ENCODE peak calls at places on chromosomes 12 and 14, in ten cellular contexts. D, Z, L, F, N, H, K, B, C and P are unnamed samples.

GRCh38 chr12:89084751-89085150 is 267.6 kb downstream of the DUSP6 start:
- DNase-seq in C (no peak), N (no peak), L (no peak), K (no peak), F (no peak), H (no peak), Z (peak), D (no peak), B (no peak), P (no peak)

GRCh38 chr12:114405199-114405448 is 820 bp downstream of the TBX5 start:
- DNase-seq in N (no peak), Z (peak), B (no peak), L (no peak), K (no peak), C (no peak), F (no peak), D (no peak), H (no peak), P (no peak)

GRCh38 chr12:47277972-47278448 is 198.3 kb upstream of the AMIGO2 start:
- DNase-seq in N (no peak), C (no peak), B (no peak), K (no peak), F (no peak), L (no peak), H (peak), D (no peak), Z (peak), P (no peak)

GRCh38 chr14:68199465-68200145 is 380.0 kb downstream of the RAD51B start:
- DNase-seq in D (peak), Z (peak), F (no peak), C (no peak), L (no peak), N (peak), B (peak), H (no peak), K (no peak), P (no peak)

GRCh38 chr12:3200032-3200617 is 122.9 kb downstream of the TSPAN9 start:
- DNase-seq in B (peak), C (no peak), F (no peak), K (no peak), L (no peak), H (no peak), N (peak), Z (peak), D (peak), P (peak)

GRCh38 chr12:5487076-5487475 is 55.2 kb downstream of the NTF3 start:
- DNase-seq in K (no peak), C (no peak), F (no peak), N (no peak), D (no peak), H (no peak), Z (no peak), L (no peak), B (no peak), P (no peak)

GRCh38 chr12:24742378-24742777 is 206.5 kb downstream of the BCAT1 start:
- DNase-seq in C (no peak), B (no peak), L (no peak), N (peak), Z (no peak), D (no peak), H (peak), F (peak), K (peak), P (no peak)

GRCh38 chr12:62291888-62292760 is 31.9 kb downstream of the USP15 start:
- DNase-seq in D (no peak), C (no peak), N (no peak), B (no peak), H (no peak), Z (peak), F (no peak), K (no peak), L (no peak), P (no peak)

GRCh38 chr12:56599041-56599440 is 31.1 kb downstream of the BAZ2A start:
- DNase-seq in K (no peak), C (no peak), B (no peak), F (no peak), H (no peak), D (no peak), L (no peak), N (no peak), Z (no peak), P (no peak)

GRCh38 chr12:89280833-89281533 is 71.3 kb downstream of the DUSP6 start:
- DNase-seq in D (no peak), B (no peak), C (no peak), F (peak), K (no peak), H (no peak), Z (peak), L (no peak), N (peak), P (no peak)

GRCh38 chr14:99326041-99326710 is 54.2 kb upstream of the BCL11B start:
- DNase-seq in L (no peak), Z (no peak), H (no peak), C (no peak), N (no peak), B (no peak), D (no peak), F (no peak), K (no peak), P (no peak)

GRCh38 chr12:67433393-67434175 is 164.4 kb downstream of the CAND1 start:
- DNase-seq in B (no peak), Z (peak), L (no peak), F (no peak), K (no peak), H (peak), N (no peak), C (no peak), D (no peak), P (no peak)

GRCh38 chr14:80523518-80524117 is 312.3 kb upstream of the DIO2 start:
- DNase-seq in L (no peak), K (no peak), D (no peak), C (no peak), H (no peak), N (no peak), B (no peak), Z (peak), F (no peak), P (no peak)

GRCh38 chr14:99427632-99428315 is 52.9 kb downstream of the SETD3 start:
- DNase-seq in F (no peak), K (no peak), B (no peak), H (no peak), Z (peak), L (no peak), N (no peak), C (no peak), D (no peak), P (no peak)

GRCh38 chr12:16258963-16259362 is 18.5 kb downstream of the SLC15A5 start:
- DNase-seq in L (no peak), C (no peak), Z (peak), D (no peak), F (no peak), N (no peak), K (no peak), B (no peak), H (no peak), P (no peak)

GRCh38 chr14:89504602-89505320 is 87.7 kb upstream of the FOXN3 start:
- DNase-seq in D (no peak), F (peak), N (no peak), Z (peak), H (no peak), B (no peak), L (no peak), K (no peak), C (peak), P (no peak)

GRCh38 chr12:120940799-120941198 is 36.6 kb upstream of the SPPL3 start:
- DNase-seq in K (no peak), C (no peak), L (no peak), Z (peak), B (no peak), N (no peak), H (no peak), F (peak), D (no peak), P (no peak)

GRCh38 chr14:22929848-22930364 is 730 bp upstream of the PRMT5 start:
- DNase-seq in N (no peak), D (no peak), C (no peak), H (no peak), L (no peak), K (no peak), B (no peak), F (no peak), Z (no peak), P (no peak)

GRCh38 chr12:46983959-46984833 is 95.2 kb upstream of the PCED1B start:
- DNase-seq in K (no peak), H (peak), C (peak), L (peak), Z (peak), D (no peak), F (peak), N (no peak), B (peak), P (no peak)

DNA sequence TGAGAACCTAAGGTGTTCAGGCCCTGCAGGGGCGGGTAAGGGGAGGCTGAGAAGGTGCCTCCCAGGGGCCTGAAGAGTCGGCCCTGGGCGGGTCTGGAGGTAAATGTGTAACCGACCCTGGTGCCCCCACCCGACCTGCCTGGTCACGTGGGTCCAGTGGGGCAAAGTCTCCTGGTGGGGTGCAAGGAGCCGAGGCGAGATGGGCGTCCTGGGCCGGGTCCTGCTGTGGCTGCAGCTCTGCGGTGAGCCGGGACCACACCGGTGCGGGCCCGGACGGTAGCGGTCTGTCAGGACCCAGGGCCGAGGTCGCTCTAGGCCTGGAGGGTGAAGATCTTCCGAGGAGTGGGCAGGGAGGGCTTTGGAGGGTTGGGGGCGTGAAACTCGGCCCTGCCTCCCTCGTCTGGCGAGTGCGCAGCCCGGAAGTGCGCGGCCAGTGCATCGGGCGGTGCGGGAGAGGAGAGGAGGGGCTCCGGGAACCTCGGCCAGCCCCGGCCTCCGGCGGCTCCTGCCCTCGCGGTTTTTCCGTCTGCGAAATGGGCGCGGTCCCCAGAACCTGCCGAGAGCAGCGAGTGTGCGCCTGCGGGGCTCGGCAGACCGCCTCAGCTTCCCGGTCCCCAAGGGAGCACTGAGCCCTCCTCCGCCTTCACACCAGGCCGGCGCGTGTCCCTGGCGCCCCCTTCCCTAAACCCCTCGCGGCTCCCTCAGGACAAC is at the start of gene AMN:
- DNase-seq in N (no peak), L (no peak), H (peak), B (no peak), K (no peak), Z (no peak), D (no peak), C (peak), F (no peak), P (no peak)
- TF ChIP-seq CTCF in N (no peak), L (no peak), H (no peak), B (no peak), K (no peak), Z (no peak), D (no peak), C (no peak), F (no peak), P (no peak)

GRCh38 chr12:20624718-20625117 is 70.4 kb upstream of the SLCO1C1 start:
- DNase-seq in N (no peak), K (no peak), C (no peak), Z (peak), D (no peak), H (no peak), L (no peak), B (peak), F (no peak), P (no peak)
- TF ChIP-seq CTCF in N (peak), K (no peak), C (no peak), Z (peak), D (no peak), H (no peak), L (no peak), B (peak), F (no peak), P (no peak)

GRCh38 chr14:76498976-76499375 is 123.0 kb downstream of the ESRRB start:
- DNase-seq in C (no peak), F (no peak), D (no peak), N (no peak), Z (no peak), B (no peak), H (no peak), L (no peak), K (no peak), P (no peak)
- TF ChIP-seq CTCF in C (no peak), F (no peak), D (no peak), N (no peak), Z (no peak), B (no peak), H (no peak), L (no peak), K (no peak), P (no peak)

GRCh38 chr12:94648578-94648977 is 1.8 kb downstream of the TMCC3 start:
- DNase-seq in F (no peak), N (no peak), H (no peak), D (no peak), Z (peak), C (no peak), L (no peak), B (no peak), K (no peak), P (no peak)

GRCh38 chr12:94650143-94651056 is at the start of gene TMCC3:
- DNase-seq in C (no peak), B (peak), L (no peak), H (no peak), Z (peak), F (no peak), N (peak), K (no peak), D (peak), P (peak)

GRCh38 chr12:94644141-94644575 is 6.2 kb downstream of the TMCC3 start:
- DNase-seq in D (no peak), N (no peak), B (no peak), K (no peak), Z (peak), C (no peak), H (no peak), F (peak), L (no peak), P (no peak)

GRCh38 chr12:94644622-94645021 is 5.7 kb downstream of the TMCC3 start:
- DNase-seq in H (no peak), L (no peak), C (no peak), B (no peak), N (no peak), Z (peak), D (no peak), F (no peak), K (no peak), P (no peak)

DNA sequence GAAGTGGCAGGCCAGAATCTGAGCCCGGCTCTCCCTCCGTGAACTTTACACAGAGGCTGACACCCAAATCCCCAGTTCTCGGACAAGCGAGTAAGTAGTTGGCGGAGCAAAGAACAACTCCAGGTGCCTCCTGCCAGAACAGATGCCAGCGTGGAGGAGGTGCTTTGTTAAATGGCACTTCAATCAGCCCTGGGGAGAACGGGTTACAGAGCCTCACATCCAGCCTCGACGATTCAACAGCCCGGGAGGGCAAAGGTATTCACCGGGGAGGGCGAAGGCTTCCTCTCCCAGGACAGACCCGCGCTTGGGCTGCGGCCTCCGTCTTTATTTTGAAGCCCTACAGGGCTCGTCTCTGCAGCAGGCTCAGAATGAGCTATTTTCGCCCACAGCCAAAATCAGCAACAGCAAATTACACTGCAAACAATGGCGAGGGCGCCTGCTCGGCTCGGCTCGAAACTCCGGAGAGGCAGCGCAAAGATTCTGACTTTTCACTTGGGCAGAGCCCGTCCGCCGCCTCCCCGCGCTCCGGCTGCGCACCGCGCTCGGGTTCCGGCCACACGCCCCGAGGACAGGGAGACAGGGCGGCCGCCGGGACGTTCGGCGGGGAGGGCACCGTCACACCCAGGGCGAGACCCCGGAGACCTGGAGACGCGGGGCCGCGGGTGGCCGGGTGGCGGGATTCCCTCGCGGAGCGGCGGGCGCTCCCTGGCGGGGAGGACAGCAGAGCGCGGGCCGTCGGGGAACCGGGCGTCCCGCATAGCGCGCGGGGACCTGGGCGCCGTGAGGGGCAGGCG is 811 bp downstream of the TMCC3 start:
- DNase-seq in K (peak), Z (peak), L (no peak), N (peak), D (peak), F (no peak), C (peak), H (no peak), B (peak), P (peak)
- TF ChIP-seq CTCF in K (no peak), Z (no peak), L (no peak), N (peak), D (no peak), F (no peak), C (no peak), H (no peak), B (peak), P (no peak)